ENCODE peak calls at places on chromosomes 2 and 18, in four cellular contexts. N, Z, R and S are unnamed samples.

GRCh38 chr2:105517814-105518705 is 119.2 kb upstream of the FHL2 start:
- DNase-seq in Z (no peak), R (no peak), N (peak), S (no peak)

GRCh38 chr2:95278051-95278471 is 3.8 kb downstream of the PROM2 start:
- DNase-seq in R (no peak), N (peak), Z (no peak), S (no peak)

GRCh38 chr18:15005313-15006130 is 257.6 kb downstream of the ANKRD30B start:
- DNase-seq in Z (no peak), N (no peak), R (no peak), S (peak)

GRCh38 chr2:60746318-60746717 is 9.8 kb upstream of the PAPOLG start:
- DNase-seq in R (no peak), Z (no peak), N (no peak), S (no peak)

GRCh38 chr2:17672583-17673317 is 80.9 kb downstream of the SMC6 start:
- DNase-seq in R (no peak), Z (peak), N (peak), S (no peak)

GRCh38 chr2:171316755-171317337 is 116.9 kb downstream of the METTL8 start:
- DNase-seq in Z (no peak), N (no peak), R (no peak), S (no peak)

GRCh38 chr2:27322301-27322765 is 564 bp downstream of the MPV17 start:
- DNase-seq in N (peak), Z (no peak), R (no peak), S (peak)

GRCh38 chr2:133063792-133064191 is 393.8 kb upstream of the LYPD1 start:
- DNase-seq in Z (no peak), R (peak), N (peak), S (no peak)

GRCh38 chr18:76376225-76376624 is 118.8 kb downstream of the ZNF516 start:
- DNase-seq in Z (no peak), N (no peak), R (peak), S (no peak)

GRCh38 chr2:227824711-227825110 is 11.1 kb downstream of the CCL20 start:
- DNase-seq in Z (no peak), N (no peak), R (no peak), S (no peak)

GRCh38 chr2:128474014-128474961 is 155.6 kb upstream of the HS6ST1 start:
- DNase-seq in N (no peak), R (no peak), Z (no peak), S (no peak)

GRCh38 chr2:178819992-178820391 is 12.8 kb upstream of the TTN start:
- DNase-seq in Z (no peak), N (no peak), R (peak), S (no peak)

GRCh38 chr2:178824181-178824580 is 17.0 kb upstream of the TTN start:
- DNase-seq in N (no peak), R (no peak), Z (no peak), S (no peak)

GRCh38 chr2:178825183-178825582 is 18.0 kb upstream of the TTN start:
- DNase-seq in Z (no peak), N (peak), R (no peak), S (no peak)

GRCh38 chr2:178819147-178819875 is 12.1 kb upstream of the TTN start:
- DNase-seq in R (peak), N (no peak), Z (no peak), S (no peak)
- TF ChIP-seq CTCF in R (peak), N (no peak), Z (no peak), S (no peak)

GRCh38 chr2:12169721-12170120 is 423.3 kb downstream of the LPIN1 start:
- DNase-seq in Z (peak), N (peak), R (no peak), S (no peak)

GRCh38 chr2:12170151-12170550 is 423.7 kb downstream of the LPIN1 start:
- DNase-seq in N (no peak), Z (no peak), R (no peak), S (no peak)

GRCh38 chr2:12169060-12169406 is 422.6 kb downstream of the LPIN1 start:
- DNase-seq in R (no peak), N (peak), Z (peak), S (no peak)

GRCh38 chr2:12168354-12169059 is 422.1 kb downstream of the LPIN1 start:
- DNase-seq in Z (no peak), R (no peak), N (no peak), S (no peak)

GRCh38 chr2:12167525-12168317 is 421.3 kb downstream of the LPIN1 start:
- DNase-seq in N (no peak), Z (no peak), R (no peak), S (no peak)
- TF ChIP-seq CTCF in N (no peak), Z (no peak), R (no peak), S (no peak)

GRCh38 chr2:47984041-47984440 is 77.7 kb upstream of the FBXO11 start:
- DNase-seq in N (peak), R (no peak), Z (no peak), S (no peak)
- TF ChIP-seq CTCF in N (no peak), R (no peak), Z (no peak), S (no peak)

DNA sequence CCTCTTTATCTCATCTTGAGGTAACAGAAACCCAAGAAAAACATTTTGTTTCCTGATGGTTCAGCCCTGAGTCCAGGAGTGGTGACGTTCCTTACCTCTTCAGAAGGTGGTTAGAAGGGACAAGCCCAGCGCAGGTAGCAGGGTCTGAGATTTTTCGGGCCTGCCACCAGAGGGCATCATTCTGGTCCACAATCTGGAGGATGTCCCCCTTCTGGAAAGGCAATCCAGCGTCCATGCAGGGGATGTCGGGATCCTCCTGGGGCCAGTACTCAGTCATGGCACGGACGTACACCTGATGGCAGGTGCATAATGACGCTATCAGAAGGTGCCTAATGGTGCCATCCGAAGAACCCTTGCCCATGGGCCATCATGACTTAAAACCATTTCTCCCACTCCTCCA is 17.7 kb downstream of the MPP4 start:
- DNase-seq in Z (no peak), R (no peak), N (no peak), S (peak)
- TF ChIP-seq CTCF in Z (peak), R (peak), N (peak), S (peak)

DNA sequence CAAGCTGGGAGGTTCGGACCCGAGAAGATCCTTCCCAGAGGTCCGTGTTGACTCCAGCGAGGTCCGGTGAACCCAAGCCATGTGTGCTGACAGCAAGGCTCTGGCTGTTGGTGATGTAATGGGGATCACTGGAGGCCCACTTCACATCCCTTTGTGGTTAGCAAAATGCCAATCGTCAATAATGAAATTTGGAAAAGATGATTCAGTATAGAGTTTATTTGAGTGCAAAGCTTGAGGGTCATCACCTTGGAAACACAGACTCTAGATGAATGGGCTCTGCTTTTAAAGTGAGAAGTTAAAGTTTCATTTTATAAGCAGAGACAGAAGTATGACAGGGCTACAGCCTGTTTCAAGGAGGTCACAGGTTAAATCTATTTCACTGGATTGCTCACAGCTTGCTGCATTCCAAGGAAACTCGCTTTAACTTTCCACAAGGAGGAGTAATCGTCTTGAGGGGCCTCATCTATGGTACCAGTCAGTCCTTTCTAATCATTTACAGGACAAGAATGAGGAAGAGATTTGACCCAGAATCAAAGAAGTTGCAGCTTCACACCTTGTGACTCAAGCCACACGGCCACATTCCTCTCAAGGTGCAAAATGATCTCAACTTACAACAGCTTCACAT is 140.5 kb downstream of the TPO start:
- DNase-seq in N (peak), Z (peak), R (no peak), S (no peak)
- TF ChIP-seq CTCF in N (peak), Z (peak), R (no peak), S (no peak)

DNA sequence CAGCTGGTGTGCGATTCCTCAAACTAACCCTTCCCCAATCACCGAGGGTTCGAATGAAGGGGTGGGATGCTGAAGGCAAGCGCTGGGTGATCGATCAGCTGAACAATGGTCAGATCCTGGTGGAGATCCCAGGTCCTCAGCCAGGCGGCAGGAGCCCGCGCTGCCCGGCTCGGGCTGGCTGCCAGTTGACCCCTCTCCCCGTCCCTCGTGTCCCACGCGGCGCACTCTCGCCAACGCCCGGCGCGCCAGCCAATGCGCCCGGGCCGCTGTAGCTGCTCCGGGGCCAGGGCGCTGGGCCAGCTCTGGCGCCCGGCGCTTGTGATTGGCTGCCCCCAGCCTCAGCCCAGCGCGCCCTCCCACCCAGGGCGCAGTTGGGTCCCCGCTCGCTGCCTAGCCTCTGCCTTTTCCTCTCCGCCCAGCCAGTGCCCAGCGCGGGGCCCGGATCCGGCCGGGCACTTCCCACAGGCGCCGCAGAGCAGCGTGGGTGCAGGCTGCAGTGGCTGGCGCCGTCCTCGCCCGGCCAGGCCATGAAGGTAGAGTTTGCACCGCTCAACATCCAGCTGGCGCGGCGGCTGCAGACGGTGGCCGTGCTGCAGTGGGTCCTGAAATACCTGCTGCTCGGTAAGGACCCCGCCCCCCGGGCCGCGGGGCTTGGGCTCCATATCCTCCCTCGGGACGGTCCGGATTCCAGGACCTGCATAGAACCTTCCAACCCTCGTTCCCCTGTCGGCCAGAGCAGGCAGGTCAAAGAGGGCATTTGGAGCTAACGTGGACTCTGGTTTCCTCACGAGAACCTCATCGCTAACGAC is at the start of gene MOGAT1:
- DNase-seq in N (peak), R (no peak), Z (no peak), S (peak)
- TF ChIP-seq CTCF in N (no peak), R (no peak), Z (no peak), S (no peak)

GRCh38 chr2:127174176-127174575 is 45.9 kb downstream of the CYP27C1 start:
- DNase-seq in N (peak), R (no peak), Z (no peak), S (peak)
- TF ChIP-seq CTCF in N (peak), R (no peak), Z (peak), S (no peak)

GRCh38 chr2:186903183-186903582 is 54.2 kb upstream of the ZSWIM2 start:
- DNase-seq in R (peak), N (peak), Z (no peak), S (no peak)
- TF ChIP-seq CTCF in R (peak), N (peak), Z (peak), S (no peak)

DNA sequence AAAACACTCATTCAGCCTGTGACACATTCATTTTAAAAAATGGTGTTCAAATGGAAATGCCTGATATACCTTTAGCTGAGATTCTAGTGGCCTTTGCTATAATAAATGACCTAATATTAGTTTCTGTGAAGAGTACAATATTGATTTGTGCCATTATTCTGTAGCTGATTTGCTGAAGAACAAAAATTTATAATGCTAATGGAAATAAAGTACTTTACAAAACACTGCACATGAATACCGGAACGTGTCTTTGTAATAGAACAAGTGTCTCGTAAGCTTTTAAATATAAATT is 138.7 kb downstream of the WDR7 start:
- DNase-seq in R (no peak), Z (no peak), N (no peak), S (no peak)
- TF ChIP-seq CTCF in R (peak), Z (no peak), N (no peak), S (no peak)